ENCODE peak calls at places on chromosomes 5 and 9, in four cellular contexts. C is heart right ventricle, P is SK-N-SH, N is kidney epithelial cell. U is an unnamed sample.

GRCh38 chr9:96061293-96061987 is 185.9 kb downstream of the ERCC6L2 start:
- DNase-seq in P (peak), C (no peak), N (no peak), U (no peak)

GRCh38 chr9:109401169-109401989 is 80.5 kb upstream of the EPB41L4B start:
- DNase-seq in C (no peak), N (no peak), P (peak), U (no peak)

GRCh38 chr5:5467737-5468136 is 45.3 kb downstream of the ICE1 start:
- DNase-seq in C (no peak), P (no peak), N (no peak), U (no peak)

GRCh38 chr5:73861313-73861978 is 235.4 kb downstream of the ARHGEF28 start:
- DNase-seq in N (no peak), P (no peak), C (no peak), U (no peak)

GRCh38 chr5:93072831-93073459 is 508.1 kb downstream of the NR2F1-AS1 start:
- DNase-seq in C (no peak), P (no peak), N (no peak), U (no peak)

GRCh38 chr9:136982232-136983051 is at the start of gene LCNL1:
- DNase-seq in P (no peak), N (no peak), C (peak), U (no peak)

GRCh38 chr9:125438506-125439433 is 177.1 kb downstream of the GAPVD1 start:
- DNase-seq in C (no peak), N (no peak), P (no peak), U (peak)

GRCh38 chr5:144026286-144026685 is 144.2 kb downstream of the YIPF5 start:
- DNase-seq in P (peak), N (no peak), C (no peak), U (no peak)

GRCh38 chr9:75139201-75139600 is 50.9 kb downstream of the OSTF1 start:
- DNase-seq in C (no peak), P (no peak), N (no peak), U (no peak)

GRCh38 chr5:159951387-159951786 is 35.1 kb downstream of the ADRA1B start:
- DNase-seq in C (no peak), P (peak), N (no peak), U (no peak)

GRCh38 chr9:76223749-76224340 is 170.4 kb downstream of the RFK start:
- DNase-seq in P (no peak), N (no peak), C (no peak), U (no peak)

GRCh38 chr9:134698587-134699342 is 57.2 kb downstream of the COL5A1 start:
- DNase-seq in C (peak), N (no peak), P (peak), U (no peak)

GRCh38 chr9:135498381-135499126 is 1.9 kb upstream of the MRPS2 start:
- DNase-seq in P (peak), C (no peak), N (no peak), U (no peak)

GRCh38 chr5:158541535-158541934 is 558.2 kb downstream of the EBF1 start:
- DNase-seq in P (no peak), N (no peak), C (no peak), U (no peak)

GRCh38 chr5:72633041-72633445 is 125.8 kb upstream of the ZNF366 start:
- DNase-seq in C (no peak), N (no peak), P (no peak), U (no peak)

GRCh38 chr9:137150485-137151060 is 11.6 kb downstream of the GRIN1 start:
- DNase-seq in C (no peak), N (no peak), P (no peak), U (no peak)

GRCh38 chr5:94694671-94695070 is 76.2 kb downstream of the SLF1 start:
- DNase-seq in C (no peak), N (no peak), P (no peak), U (no peak)

GRCh38 chr5:152844713-152845112 is 439.6 kb upstream of the NMUR2 start:
- DNase-seq in P (no peak), C (no peak), N (no peak), U (no peak)

GRCh38 chr5:76855961-76856360 is 6.1 kb downstream of the S100Z start:
- DNase-seq in N (no peak), P (no peak), C (no peak), U (no peak)

GRCh38 chr9:99134893-99135341 is 30.0 kb downstream of the TGFBR1 start:
- DNase-seq in P (no peak), N (peak), C (no peak), U (no peak)

GRCh38 chr5:8247485-8247884 is 378.5 kb downstream of the MTRR start:
- DNase-seq in C (no peak), P (no peak), N (no peak), U (no peak)
- TF ChIP-seq CTCF in C (no peak), P (peak), N (no peak), U (no peak)

DNA sequence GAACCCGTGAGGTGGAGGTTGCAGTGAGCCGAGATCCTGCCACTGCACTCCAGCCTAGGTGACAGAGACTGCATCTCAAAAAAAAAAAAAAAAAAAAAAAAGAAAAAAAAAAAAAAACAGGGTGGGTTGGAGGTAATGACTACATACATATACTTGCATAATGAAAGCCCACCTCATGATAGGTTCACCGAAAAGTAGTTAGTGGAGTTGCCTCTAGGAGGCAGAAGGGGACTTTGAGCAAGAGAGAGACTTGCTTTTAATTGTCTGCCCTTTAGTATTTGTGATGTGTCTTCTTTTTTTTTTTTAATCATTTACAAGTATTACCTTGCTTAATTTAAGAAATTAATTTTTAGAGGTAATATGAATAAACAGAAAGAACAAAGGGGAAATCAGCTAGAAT is 99.8 kb downstream of the PPARGC1B start:
- DNase-seq in C (no peak), P (peak), N (no peak), U (no peak)
- TF ChIP-seq CTCF in C (no peak), P (peak), N (no peak), U (no peak)

GRCh38 chr9:69121155-69122085 is 52.7 kb upstream of the TJP2 start:
- DNase-seq in N (no peak), C (peak), P (peak), U (peak)
- TF ChIP-seq CTCF in N (no peak), C (peak), P (no peak), U (no peak)

GRCh38 chr9:97802276-97802675 is 50.8 kb upstream of the FOXE1 start:
- DNase-seq in N (peak), C (no peak), P (no peak), U (no peak)
- TF ChIP-seq CTCF in N (no peak), C (no peak), P (no peak), U (no peak)

GRCh38 chr5:134911285-134912215 is 6.6 kb downstream of the PCBD2 start:
- DNase-seq in P (no peak), N (no peak), C (no peak), U (no peak)

GRCh38 chr5:134913795-134914194 is 8.9 kb downstream of the PCBD2 start:
- DNase-seq in C (no peak), P (no peak), N (no peak), U (no peak)

GRCh38 chr5:134913254-134913653 is 8.3 kb downstream of the PCBD2 start:
- DNase-seq in C (no peak), N (no peak), P (no peak), U (no peak)

GRCh38 chr5:134920848-134921575 is 16.1 kb downstream of the PCBD2 start:
- DNase-seq in P (no peak), C (no peak), N (no peak), U (no peak)

GRCh38 chr5:134917070-134917831 is 12.3 kb downstream of the PCBD2 start:
- DNase-seq in N (no peak), P (no peak), C (no peak), U (no peak)
- TF ChIP-seq CTCF in N (peak), P (peak), C (no peak), U (no peak)

GRCh38 chr5:43750809-43751208 is 147.8 kb downstream of the NNT start:
- DNase-seq in P (no peak), N (no peak), C (no peak), U (no peak)

DNA sequence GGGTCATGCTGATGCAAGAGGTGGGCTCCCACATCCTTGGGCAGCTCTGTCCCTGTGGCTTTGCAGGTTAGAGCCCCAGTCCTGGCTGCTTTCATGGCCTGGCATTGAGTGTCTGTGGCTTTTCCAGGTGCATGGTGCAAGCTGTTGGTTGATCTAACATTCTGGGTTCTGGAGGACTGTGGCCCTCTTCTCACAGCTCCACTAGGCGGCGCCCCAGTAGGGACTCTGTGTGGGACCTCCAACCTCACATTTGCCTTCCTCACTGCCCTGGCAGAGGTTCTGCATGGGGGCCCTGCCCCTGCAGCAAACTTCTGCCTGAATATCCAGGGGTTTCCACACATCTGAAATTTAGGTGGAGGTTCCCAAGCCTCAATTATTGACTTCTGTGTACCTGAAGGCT is 150.1 kb downstream of the NNT start:
- DNase-seq in P (no peak), C (no peak), N (no peak), U (no peak)
- TF ChIP-seq CTCF in P (peak), C (no peak), N (no peak), U (no peak)

DNA sequence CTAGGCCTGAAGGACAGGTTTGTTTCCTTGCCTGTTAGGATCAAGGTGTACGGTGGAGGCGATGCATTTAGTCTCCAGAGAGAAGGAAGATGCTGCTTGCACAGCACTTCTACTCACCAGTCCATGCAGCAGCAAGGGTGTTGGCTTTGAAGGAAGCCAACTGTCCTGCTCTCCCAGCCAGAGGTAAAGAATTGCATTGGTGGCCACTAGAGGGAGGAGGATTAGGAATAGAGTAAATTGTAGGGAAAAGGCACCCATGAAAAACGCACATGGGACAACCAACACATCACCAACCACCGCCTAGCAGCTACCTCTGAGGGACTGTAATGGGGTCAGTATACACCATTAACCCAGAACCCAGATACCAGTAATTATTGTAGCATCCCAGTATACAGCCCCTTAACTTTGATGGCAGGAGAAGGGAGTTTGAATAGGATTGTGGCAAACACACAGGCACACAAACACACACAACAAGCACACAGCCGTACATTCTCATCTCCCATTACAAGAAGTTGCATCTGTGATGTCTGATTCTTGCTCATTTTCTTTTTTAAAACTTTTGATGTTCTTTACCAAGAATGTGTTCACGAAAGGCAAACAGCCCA is 267.7 kb downstream of the ADAMTS6 start:
- DNase-seq in P (peak), C (no peak), N (no peak), U (no peak)
- TF ChIP-seq CTCF in P (peak), C (peak), N (peak), U (no peak)

DNA sequence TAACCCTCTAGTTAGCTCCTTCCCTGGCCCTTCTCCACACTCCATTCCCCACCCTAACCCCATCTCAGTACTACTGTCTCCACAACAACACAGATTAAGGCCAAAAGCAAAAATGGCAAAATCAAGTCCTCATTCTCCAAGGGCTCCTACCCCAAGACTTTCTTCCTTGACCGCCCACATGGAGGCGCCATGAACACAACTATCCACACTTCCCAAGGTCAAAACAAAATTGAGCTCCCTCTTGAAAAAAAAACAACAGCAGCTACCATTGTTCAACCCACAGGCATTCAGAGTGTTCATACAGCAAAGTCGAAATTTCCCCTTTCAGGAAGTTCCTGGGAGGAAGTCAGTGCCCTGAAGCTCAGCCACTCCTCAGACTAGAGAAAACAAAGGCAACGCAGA is 54.4 kb downstream of the GNAQ start:
- DNase-seq in C (peak), N (no peak), P (peak), U (no peak)
- TF ChIP-seq CTCF in C (peak), N (peak), P (peak), U (no peak)